ENCODE peak calls at places on chromosomes 16 and 17, in eight cellular contexts. One of them, this sample, is unnamed.
A peak's percentile ranks its signal among the peaks of the same experiment; 100 is the strongest.

GRCh38 chr17:79777844-79778503 is at the start of gene CBX2:
- DNase-seq in Caco-2: peak; percentile 92
- DNase-seq in sigmoid colon: peak; percentile 86
- DNase-seq in prostate gland: peak; percentile 61
- DNase-seq in ovary: peak; percentile 87
- DNase-seq in heart right ventricle: peak; percentile 88
- DNase-seq in esophagus squamous epithelium: no peak
- DNase-seq in tibial artery: peak; percentile 84
- DNase-seq in this sample: peak; percentile 37

GRCh38 chr17:64007838-64008282 is 9.7 kb downstream of the PRR29 start:
- DNase-seq in esophagus squamous epithelium: no peak
- DNase-seq in prostate gland: no peak
- DNase-seq in tibial artery: peak; percentile 62
- DNase-seq in sigmoid colon: no peak
- DNase-seq in ovary: no peak
- DNase-seq in Caco-2: no peak
- DNase-seq in heart right ventricle: no peak
- DNase-seq in this sample: no peak

GRCh38 chr17:35559495-35559894 is 1.1 kb downstream of the SLFN14 start:
- DNase-seq in tibial artery: no peak
- DNase-seq in sigmoid colon: no peak
- DNase-seq in ovary: no peak
- DNase-seq in Caco-2: no peak
- DNase-seq in prostate gland: no peak
- DNase-seq in esophagus squamous epithelium: no peak
- DNase-seq in heart right ventricle: no peak
- DNase-seq in this sample: no peak

GRCh38 chr16:11029948-11030347 is 85.6 kb downstream of the CLEC16A start:
- DNase-seq in esophagus squamous epithelium: no peak
- DNase-seq in tibial artery: no peak
- DNase-seq in Caco-2: no peak
- DNase-seq in heart right ventricle: no peak
- DNase-seq in prostate gland: no peak
- DNase-seq in ovary: no peak
- DNase-seq in sigmoid colon: no peak
- DNase-seq in this sample: peak; percentile 68

GRCh38 chr16:70753228-70753627 is 47.7 kb downstream of the VAC14 start:
- DNase-seq in ovary: no peak
- DNase-seq in heart right ventricle: no peak
- DNase-seq in tibial artery: peak; percentile 83
- DNase-seq in esophagus squamous epithelium: no peak
- DNase-seq in sigmoid colon: no peak
- DNase-seq in Caco-2: no peak
- DNase-seq in prostate gland: peak; percentile 49
- DNase-seq in this sample: no peak

GRCh38 chr17:63534816-63535455 is 11.8 kb downstream of the KCNH6 start:
- DNase-seq in prostate gland: no peak
- DNase-seq in sigmoid colon: no peak
- DNase-seq in esophagus squamous epithelium: no peak
- DNase-seq in tibial artery: no peak
- DNase-seq in heart right ventricle: no peak
- DNase-seq in Caco-2: no peak
- DNase-seq in ovary: no peak
- DNase-seq in this sample: no peak

GRCh38 chr16:2246301-2246885 is 5.0 kb downstream of the ECI1 start:
- DNase-seq in Caco-2: no peak
- DNase-seq in prostate gland: no peak
- DNase-seq in heart right ventricle: no peak
- DNase-seq in tibial artery: no peak
- DNase-seq in ovary: no peak
- DNase-seq in sigmoid colon: no peak
- DNase-seq in esophagus squamous epithelium: no peak
- DNase-seq in this sample: no peak

GRCh38 chr16:19086322-19087199 is 19.1 kb downstream of the COQ7 start:
- DNase-seq in heart right ventricle: peak; percentile 88
- DNase-seq in esophagus squamous epithelium: no peak
- DNase-seq in Caco-2: peak; percentile 93
- DNase-seq in tibial artery: peak; percentile 88
- DNase-seq in sigmoid colon: peak; percentile 90
- DNase-seq in ovary: peak; percentile 78
- DNase-seq in prostate gland: peak; percentile 81
- DNase-seq in this sample: peak; percentile 62

GRCh38 chr17:17568772-17569195 is 22.7 kb downstream of the PEMT start:
- DNase-seq in heart right ventricle: peak; percentile 85
- DNase-seq in prostate gland: peak; percentile 76
- DNase-seq in tibial artery: no peak
- DNase-seq in esophagus squamous epithelium: no peak
- DNase-seq in Caco-2: peak; percentile 92
- DNase-seq in ovary: peak; percentile 67
- DNase-seq in sigmoid colon: no peak
- DNase-seq in this sample: peak; percentile 38

GRCh38 chr16:68779891-68780290 is 42.8 kb downstream of the CDH1 start:
- DNase-seq in esophagus squamous epithelium: no peak
- DNase-seq in heart right ventricle: no peak
- DNase-seq in tibial artery: no peak
- DNase-seq in ovary: no peak
- DNase-seq in sigmoid colon: no peak
- DNase-seq in Caco-2: no peak
- DNase-seq in prostate gland: peak; percentile 69
- DNase-seq in this sample: no peak

GRCh38 chr16:89217388-89218191 is at the start of gene ZNF778:
- DNase-seq in esophagus squamous epithelium: peak; percentile 42
- DNase-seq in prostate gland: peak; percentile 82
- DNase-seq in sigmoid colon: peak; percentile 91
- DNase-seq in ovary: peak; percentile 80
- DNase-seq in Caco-2: peak; percentile 86
- DNase-seq in heart right ventricle: peak; percentile 84
- DNase-seq in tibial artery: peak; percentile 91
- DNase-seq in this sample: peak; percentile 69

GRCh38 chr17:17494499-17495447 is 1.4 kb downstream of the RASD1 start:
- DNase-seq in sigmoid colon: peak; percentile 79
- DNase-seq in prostate gland: peak; percentile 62
- DNase-seq in tibial artery: peak; percentile 78
- DNase-seq in ovary: peak; percentile 51
- DNase-seq in Caco-2: peak; percentile 70
- DNase-seq in esophagus squamous epithelium: no peak
- DNase-seq in heart right ventricle: peak; percentile 64
- DNase-seq in this sample: peak; percentile 17

GRCh38 chr17:31559647-31560501 is 168.4 kb downstream of the RAB11FIP4 start:
- DNase-seq in Caco-2: peak; percentile 50
- DNase-seq in ovary: peak; percentile 47
- DNase-seq in esophagus squamous epithelium: no peak
- DNase-seq in tibial artery: peak; percentile 74
- DNase-seq in heart right ventricle: peak; percentile 50
- DNase-seq in prostate gland: no peak
- DNase-seq in sigmoid colon: no peak
- DNase-seq in this sample: no peak

GRCh38 chr16:13542284-13542683 is 377.7 kb upstream of the ERCC4 start:
- DNase-seq in heart right ventricle: no peak
- DNase-seq in sigmoid colon: no peak
- DNase-seq in tibial artery: no peak
- DNase-seq in prostate gland: no peak
- DNase-seq in esophagus squamous epithelium: no peak
- DNase-seq in ovary: no peak
- DNase-seq in Caco-2: no peak
- DNase-seq in this sample: no peak

GRCh38 chr17:47813077-47813476 is 8.5 kb downstream of the OSBPL7 start:
- DNase-seq in ovary: no peak
- DNase-seq in tibial artery: peak; percentile 50
- DNase-seq in prostate gland: no peak
- DNase-seq in heart right ventricle: no peak
- DNase-seq in Caco-2: no peak
- DNase-seq in esophagus squamous epithelium: no peak
- DNase-seq in sigmoid colon: peak; percentile 45
- DNase-seq in this sample: no peak

GRCh38 chr16:11236855-11237254 is 19.1 kb downstream of the SOCS1 start:
- DNase-seq in esophagus squamous epithelium: no peak
- DNase-seq in sigmoid colon: no peak
- DNase-seq in tibial artery: no peak
- DNase-seq in ovary: no peak
- DNase-seq in prostate gland: no peak
- DNase-seq in heart right ventricle: no peak
- DNase-seq in Caco-2: no peak
- DNase-seq in this sample: no peak

GRCh38 chr17:15469260-15469659 is 1.8 kb upstream of the CDRT4 start:
- DNase-seq in tibial artery: no peak
- DNase-seq in ovary: no peak
- DNase-seq in heart right ventricle: peak; percentile 51
- DNase-seq in Caco-2: no peak
- DNase-seq in prostate gland: no peak
- DNase-seq in esophagus squamous epithelium: no peak
- DNase-seq in sigmoid colon: no peak
- DNase-seq in this sample: no peak

GRCh38 chr17:58141505-58141904 is 6.7 kb upstream of the OR4D1 start:
- DNase-seq in sigmoid colon: no peak
- DNase-seq in esophagus squamous epithelium: no peak
- DNase-seq in prostate gland: no peak
- DNase-seq in tibial artery: no peak
- DNase-seq in Caco-2: no peak
- DNase-seq in ovary: no peak
- DNase-seq in heart right ventricle: no peak
- DNase-seq in this sample: no peak

GRCh38 chr17:58136669-58137279 is 11.4 kb upstream of the OR4D1 start:
- DNase-seq in heart right ventricle: no peak
- DNase-seq in ovary: no peak
- DNase-seq in sigmoid colon: no peak
- DNase-seq in esophagus squamous epithelium: no peak
- DNase-seq in prostate gland: no peak
- DNase-seq in tibial artery: no peak
- DNase-seq in Caco-2: peak; percentile 51
- DNase-seq in this sample: peak; percentile 26
- TF ChIP-seq CTCF in heart right ventricle: peak; percentile 32
- TF ChIP-seq CTCF in ovary: no peak
- TF ChIP-seq CTCF in sigmoid colon: no peak
- TF ChIP-seq CTCF in esophagus squamous epithelium: no peak
- TF ChIP-seq CTCF in prostate gland: no peak
- TF ChIP-seq CTCF in tibial artery: no peak
- TF ChIP-seq CTCF in Caco-2: peak; percentile 61
- TF ChIP-seq CTCF in this sample: peak; percentile 72

GRCh38 chr17:49457564-49458535 is 37.2 kb upstream of the NGFR start:
- DNase-seq in tibial artery: no peak
- DNase-seq in Caco-2: no peak
- DNase-seq in heart right ventricle: no peak
- DNase-seq in ovary: no peak
- DNase-seq in sigmoid colon: no peak
- DNase-seq in esophagus squamous epithelium: no peak
- DNase-seq in prostate gland: peak; percentile 18
- DNase-seq in this sample: no peak
- H3K27me3 ChIP-seq in tibial artery: no peaks in the 10 kb centered on the region
- H3K27me3 ChIP-seq in Caco-2: peaks cover 7% of the 10 kb centered on the region
- H3K27me3 ChIP-seq in heart right ventricle: peaks cover 56% of the 10 kb centered on the region
- H3K27me3 ChIP-seq in ovary: no peaks in the 10 kb centered on the region
- H3K27me3 ChIP-seq in sigmoid colon: peaks cover 37% of the 10 kb centered on the region
- H3K27me3 ChIP-seq in esophagus squamous epithelium: peaks cover 91% of the 10 kb centered on the region
- H3K27me3 ChIP-seq in prostate gland: no peaks in the 10 kb centered on the region
- H3K27me3 ChIP-seq in this sample: peaks cover 23% of the 10 kb centered on the region

DNA sequence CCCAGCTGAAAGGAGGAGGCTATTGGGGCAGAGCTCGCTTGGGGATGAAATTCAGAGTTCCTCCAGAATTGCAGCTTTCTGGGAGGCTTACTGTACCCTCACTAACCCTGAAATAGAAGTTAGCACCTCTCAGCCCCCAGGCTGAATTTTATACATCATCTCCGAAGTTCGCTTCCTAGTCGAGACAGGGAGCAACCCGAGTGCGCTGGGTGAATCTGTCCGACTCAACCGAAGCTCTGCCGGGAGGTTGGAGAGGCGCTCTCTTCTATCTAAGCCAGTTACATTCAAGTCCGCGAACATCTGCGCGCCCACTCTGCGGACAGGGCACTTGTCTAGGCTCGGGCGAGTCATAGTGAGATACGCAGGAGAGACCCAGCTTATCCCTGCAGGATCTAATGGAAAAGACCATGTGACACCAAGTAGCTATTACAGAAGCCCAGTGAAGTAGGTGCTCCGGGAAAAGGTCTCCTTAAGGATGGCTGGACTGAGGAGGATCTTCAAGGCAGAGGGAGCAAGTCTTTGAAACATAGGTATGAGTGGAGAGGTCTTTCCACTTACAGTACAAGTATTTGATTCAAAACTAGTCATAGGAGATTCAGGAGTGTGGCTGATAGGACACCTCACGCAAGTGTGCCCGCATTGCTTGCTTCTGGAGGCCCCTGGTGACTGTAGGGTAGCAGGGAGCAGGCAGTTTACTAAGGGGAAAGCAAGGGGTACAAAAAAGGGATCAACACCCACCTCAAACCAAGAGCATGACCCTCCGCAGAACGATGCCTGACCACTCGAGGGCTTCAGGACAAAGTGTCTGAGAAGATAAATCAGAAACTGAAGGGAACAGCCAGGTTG is 667 bp upstream of the HES7 start:
- DNase-seq in ovary: no peak
- DNase-seq in prostate gland: no peak
- DNase-seq in heart right ventricle: no peak
- DNase-seq in sigmoid colon: no peak
- DNase-seq in esophagus squamous epithelium: no peak
- DNase-seq in tibial artery: no peak
- DNase-seq in Caco-2: no peak
- DNase-seq in this sample: no peak
- H3K4me3 ChIP-seq in ovary: peak overlapping the region; percentile 51
- H3K4me3 ChIP-seq in prostate gland: no peak overlapping the region
- H3K4me3 ChIP-seq in heart right ventricle: peak overlapping the region; percentile 72
- H3K4me3 ChIP-seq in sigmoid colon: peak overlapping the region; percentile 52
- H3K4me3 ChIP-seq in esophagus squamous epithelium: peak overlapping the region; percentile 66
- H3K4me3 ChIP-seq in tibial artery: peak overlapping the region; percentile 56
- H3K4me3 ChIP-seq in Caco-2: peak overlapping the region; percentile 37
- H3K4me3 ChIP-seq in this sample: peak overlapping the region; percentile 45

GRCh38 chr17:74045608-74046007 is 157.9 kb upstream of the RPL38 start:
- DNase-seq in tibial artery: no peak
- DNase-seq in prostate gland: no peak
- DNase-seq in ovary: no peak
- DNase-seq in Caco-2: peak; percentile 20
- DNase-seq in sigmoid colon: no peak
- DNase-seq in heart right ventricle: no peak
- DNase-seq in esophagus squamous epithelium: no peak
- DNase-seq in this sample: no peak
- TF ChIP-seq CTCF in tibial artery: no peak
- TF ChIP-seq CTCF in prostate gland: no peak
- TF ChIP-seq CTCF in ovary: no peak
- TF ChIP-seq CTCF in Caco-2: no peak
- TF ChIP-seq CTCF in sigmoid colon: no peak
- TF ChIP-seq CTCF in heart right ventricle: no peak
- TF ChIP-seq CTCF in esophagus squamous epithelium: no peak
- TF ChIP-seq CTCF in this sample: no peak

DNA sequence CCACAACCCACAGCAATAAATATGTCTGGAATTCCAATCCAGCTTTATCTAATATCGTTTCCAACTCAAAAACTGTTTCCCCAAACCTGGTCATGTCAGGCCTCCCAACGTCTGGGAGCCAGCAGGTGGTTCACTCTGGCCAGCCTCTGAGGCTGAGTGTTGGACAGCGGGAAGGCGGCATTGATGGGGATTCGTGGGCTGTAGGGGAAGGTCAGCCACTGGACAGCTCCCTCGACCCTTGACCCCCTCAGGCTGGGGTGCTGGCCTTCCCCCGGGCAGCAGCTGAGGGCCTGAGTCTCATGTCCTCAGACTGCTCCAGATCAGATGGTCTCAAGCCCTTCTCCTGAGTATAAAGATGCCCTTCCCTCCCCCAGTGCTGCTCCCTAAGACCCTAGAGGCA is 50.2 kb downstream of the SDK2 start:
- DNase-seq in esophagus squamous epithelium: no peak
- DNase-seq in tibial artery: no peak
- DNase-seq in sigmoid colon: no peak
- DNase-seq in ovary: no peak
- DNase-seq in prostate gland: no peak
- DNase-seq in Caco-2: no peak
- DNase-seq in heart right ventricle: no peak
- DNase-seq in this sample: no peak
- H3K27me3 ChIP-seq in esophagus squamous epithelium: peaks cover 11% of the 10 kb centered on the region
- H3K27me3 ChIP-seq in tibial artery: no peaks in the 10 kb centered on the region
- H3K27me3 ChIP-seq in sigmoid colon: no peaks in the 10 kb centered on the region
- H3K27me3 ChIP-seq in ovary: no peaks in the 10 kb centered on the region
- H3K27me3 ChIP-seq in prostate gland: no peaks in the 10 kb centered on the region
- H3K27me3 ChIP-seq in Caco-2: no peaks in the 10 kb centered on the region
- H3K27me3 ChIP-seq in heart right ventricle: no peaks in the 10 kb centered on the region
- H3K27me3 ChIP-seq in this sample: no peaks in the 10 kb centered on the region

This sample was measured in bronchial epithelial cell.